ENCODE peak calls at places on chromosomes 4 and X, in ten cellular contexts. One of them, this sample, is unnamed.

GRCh38 chrX:141701081-141701480 is 2.5 kb upstream of the SPANXD start:
- DNase-seq in IMR-90: no peak
- DNase-seq in H9: no peak
- DNase-seq in fibroblast of lung: peak; percentile 64
- DNase-seq in astrocyte: peak; percentile 61
- DNase-seq in OCI-LY7: no peak
- DNase-seq in K562: no peak
- DNase-seq in MM.1S: no peak
- DNase-seq in mammary epithelial cell: peak; percentile 9
- DNase-seq in PC-3: no peak
- DNase-seq in this sample: no peak

GRCh38 chr4:38162240-38162784 is 202.1 kb downstream of the PTTG2 start:
- DNase-seq in MM.1S: no peak
- DNase-seq in K562: no peak
- DNase-seq in astrocyte: peak; percentile 87
- DNase-seq in PC-3: peak; percentile 76
- DNase-seq in fibroblast of lung: peak; percentile 91
- DNase-seq in H9: no peak
- DNase-seq in IMR-90: peak; percentile 94
- DNase-seq in mammary epithelial cell: peak; percentile 72
- DNase-seq in OCI-LY7: no peak
- DNase-seq in this sample: no peak

GRCh38 chrX:77003956-77004355 is 443.2 kb upstream of the FGF16 start:
- DNase-seq in astrocyte: peak; percentile 80
- DNase-seq in H9: no peak
- DNase-seq in MM.1S: no peak
- DNase-seq in PC-3: peak; percentile 18
- DNase-seq in fibroblast of lung: peak; percentile 83
- DNase-seq in IMR-90: no peak
- DNase-seq in K562: no peak
- DNase-seq in mammary epithelial cell: no peak
- DNase-seq in OCI-LY7: no peak
- DNase-seq in this sample: peak; percentile 20

GRCh38 chrX:116749943-116750342 is 287.2 kb upstream of the CT83 start:
- DNase-seq in H9: no peak
- DNase-seq in OCI-LY7: no peak
- DNase-seq in astrocyte: no peak
- DNase-seq in fibroblast of lung: no peak
- DNase-seq in PC-3: no peak
- DNase-seq in IMR-90: no peak
- DNase-seq in K562: no peak
- DNase-seq in mammary epithelial cell: peak; percentile 84
- DNase-seq in MM.1S: no peak
- DNase-seq in this sample: no peak

GRCh38 chr4:163591614-163592020 is 97.1 kb downstream of the TMA16 start:
- DNase-seq in OCI-LY7: peak; percentile 89
- DNase-seq in MM.1S: no peak
- DNase-seq in IMR-90: no peak
- DNase-seq in H9: no peak
- DNase-seq in K562: no peak
- DNase-seq in PC-3: no peak
- DNase-seq in mammary epithelial cell: no peak
- DNase-seq in astrocyte: no peak
- DNase-seq in fibroblast of lung: no peak
- DNase-seq in this sample: no peak

GRCh38 chr4:113826431-113826830 is 64.9 kb upstream of the CAMK2D start:
- DNase-seq in fibroblast of lung: peak; percentile 52
- DNase-seq in H9: no peak
- DNase-seq in astrocyte: peak; percentile 40
- DNase-seq in IMR-90: no peak
- DNase-seq in PC-3: no peak
- DNase-seq in MM.1S: no peak
- DNase-seq in mammary epithelial cell: no peak
- DNase-seq in K562: no peak
- DNase-seq in OCI-LY7: no peak
- DNase-seq in this sample: no peak

GRCh38 chr4:152534541-152535231 is 1.2 kb downstream of the FBXW7 start:
- DNase-seq in H9: peak; percentile 35
- DNase-seq in fibroblast of lung: peak; percentile 26
- DNase-seq in OCI-LY7: peak; percentile 81
- DNase-seq in IMR-90: no peak
- DNase-seq in K562: peak; percentile 38
- DNase-seq in MM.1S: peak; percentile 43
- DNase-seq in astrocyte: peak; percentile 13
- DNase-seq in mammary epithelial cell: peak; percentile 26
- DNase-seq in PC-3: no peak
- DNase-seq in this sample: peak; percentile 63

GRCh38 chr4:85787133-85787532 is 312.2 kb downstream of the ARHGAP24 start:
- DNase-seq in fibroblast of lung: peak; percentile 82
- DNase-seq in MM.1S: no peak
- DNase-seq in H9: no peak
- DNase-seq in astrocyte: peak; percentile 77
- DNase-seq in IMR-90: peak; percentile 93
- DNase-seq in mammary epithelial cell: peak; percentile 60
- DNase-seq in OCI-LY7: no peak
- DNase-seq in K562: no peak
- DNase-seq in PC-3: peak; percentile 86
- DNase-seq in this sample: no peak

GRCh38 chrX:39556056-39556455 is 541.7 kb downstream of the BCOR start:
- DNase-seq in IMR-90: no peak
- DNase-seq in astrocyte: no peak
- DNase-seq in H9: peak; percentile 36
- DNase-seq in OCI-LY7: no peak
- DNase-seq in PC-3: no peak
- DNase-seq in fibroblast of lung: no peak
- DNase-seq in K562: peak; percentile 22
- DNase-seq in mammary epithelial cell: no peak
- DNase-seq in MM.1S: no peak
- DNase-seq in this sample: no peak

GRCh38 chrX:39563189-39563588 is 534.6 kb downstream of the BCOR start:
- DNase-seq in OCI-LY7: no peak
- DNase-seq in IMR-90: no peak
- DNase-seq in K562: no peak
- DNase-seq in fibroblast of lung: no peak
- DNase-seq in MM.1S: no peak
- DNase-seq in H9: no peak
- DNase-seq in astrocyte: no peak
- DNase-seq in PC-3: no peak
- DNase-seq in mammary epithelial cell: no peak
- DNase-seq in this sample: no peak

GRCh38 chrX:39564751-39565150 is 533.0 kb downstream of the BCOR start:
- DNase-seq in fibroblast of lung: no peak
- DNase-seq in OCI-LY7: no peak
- DNase-seq in K562: no peak
- DNase-seq in IMR-90: no peak
- DNase-seq in mammary epithelial cell: no peak
- DNase-seq in H9: no peak
- DNase-seq in PC-3: no peak
- DNase-seq in astrocyte: no peak
- DNase-seq in MM.1S: no peak
- DNase-seq in this sample: no peak

GRCh38 chrX:39560285-39560684 is 537.5 kb downstream of the BCOR start:
- DNase-seq in astrocyte: no peak
- DNase-seq in PC-3: no peak
- DNase-seq in mammary epithelial cell: no peak
- DNase-seq in IMR-90: no peak
- DNase-seq in K562: no peak
- DNase-seq in MM.1S: no peak
- DNase-seq in fibroblast of lung: no peak
- DNase-seq in H9: no peak
- DNase-seq in OCI-LY7: no peak
- DNase-seq in this sample: no peak

DNA sequence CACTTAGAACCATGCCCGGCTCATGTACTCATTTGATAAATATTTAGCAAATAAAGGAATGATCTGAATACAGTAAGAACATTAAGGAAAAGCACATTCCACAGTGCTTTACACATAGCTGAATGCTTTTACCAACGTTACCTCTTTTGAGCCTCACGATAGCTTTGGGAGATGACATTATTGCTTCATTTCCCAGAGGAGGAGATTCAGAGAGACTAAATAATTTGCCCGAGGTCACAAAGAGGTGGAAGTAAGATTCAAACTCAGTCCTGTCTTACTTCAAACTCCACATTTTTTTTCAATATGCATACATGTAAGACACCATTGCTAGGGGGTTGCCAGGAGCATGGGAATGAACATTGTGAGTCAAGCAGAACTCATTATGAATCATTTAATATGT is 538.5 kb downstream of the BCOR start:
- DNase-seq in MM.1S: no peak
- DNase-seq in PC-3: peak; percentile 7
- DNase-seq in astrocyte: peak; percentile 61
- DNase-seq in K562: no peak
- DNase-seq in H9: no peak
- DNase-seq in OCI-LY7: no peak
- DNase-seq in fibroblast of lung: peak; percentile 65
- DNase-seq in IMR-90: peak; percentile 4
- DNase-seq in mammary epithelial cell: peak; percentile 19
- DNase-seq in this sample: no peak
- H4K20me1 ChIP-seq in MM.1S: no peaks in the 10 kb centered on the region
- H4K20me1 ChIP-seq in PC-3: no peaks in the 10 kb centered on the region
- H4K20me1 ChIP-seq in astrocyte: no peaks in the 10 kb centered on the region
- H4K20me1 ChIP-seq in K562: no peaks in the 10 kb centered on the region
- H4K20me1 ChIP-seq in H9: no peaks in the 10 kb centered on the region
- H4K20me1 ChIP-seq in OCI-LY7: no peaks in the 10 kb centered on the region
- H4K20me1 ChIP-seq in fibroblast of lung: no peaks in the 10 kb centered on the region
- H4K20me1 ChIP-seq in IMR-90: no peaks in the 10 kb centered on the region
- H4K20me1 ChIP-seq in mammary epithelial cell: no peaks in the 10 kb centered on the region
- H4K20me1 ChIP-seq in this sample: no peaks in the 10 kb centered on the region

DNA sequence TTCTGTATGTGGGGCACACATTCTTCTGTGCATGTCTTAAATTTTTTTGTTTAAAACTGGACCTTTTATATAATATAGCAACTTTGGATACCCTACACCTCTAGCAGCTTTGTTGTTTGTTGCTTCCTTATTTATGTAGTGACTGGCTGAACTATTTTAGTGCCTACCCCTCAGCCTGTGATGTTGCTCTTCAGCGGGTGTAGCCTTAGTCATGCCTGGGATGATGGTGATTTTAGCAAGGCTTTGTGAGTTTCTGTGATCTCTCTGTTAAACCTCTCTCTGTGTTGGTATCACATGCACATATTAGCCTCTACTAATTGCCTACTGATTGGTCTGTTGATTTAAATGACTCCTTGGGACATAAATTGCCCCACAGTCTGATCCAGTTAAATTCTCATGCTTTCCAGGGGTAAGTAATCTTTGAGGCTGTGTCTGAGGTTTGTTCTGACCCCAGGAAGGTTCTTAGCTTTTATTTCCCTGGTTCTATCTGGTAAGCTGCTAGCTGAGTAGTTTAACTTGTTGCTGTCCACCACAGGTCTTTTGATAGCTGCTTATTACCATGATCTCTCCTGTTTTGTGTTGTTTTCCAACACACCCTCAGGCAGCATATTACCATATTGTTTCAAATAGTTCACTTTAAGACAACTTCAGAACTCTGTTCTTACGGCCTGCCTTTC is 22.9 kb downstream of the USP9X start:
- DNase-seq in PC-3: no peak
- DNase-seq in IMR-90: no peak
- DNase-seq in MM.1S: no peak
- DNase-seq in OCI-LY7: no peak
- DNase-seq in K562: no peak
- DNase-seq in H9: no peak
- DNase-seq in mammary epithelial cell: peak; percentile 20
- DNase-seq in astrocyte: no peak
- DNase-seq in fibroblast of lung: peak; percentile 30
- DNase-seq in this sample: no peak
- H4K20me1 ChIP-seq in PC-3: peaks cover 55% of the 10 kb centered on the region
- H4K20me1 ChIP-seq in IMR-90: peaks cover 88% of the 10 kb centered on the region
- H4K20me1 ChIP-seq in MM.1S: peaks cover 38% of the 10 kb centered on the region
- H4K20me1 ChIP-seq in OCI-LY7: peaks cover 20% of the 10 kb centered on the region
- H4K20me1 ChIP-seq in K562: peaks cover 49% of the 10 kb centered on the region
- H4K20me1 ChIP-seq in H9: no peaks in the 10 kb centered on the region
- H4K20me1 ChIP-seq in mammary epithelial cell: peaks cover 28% of the 10 kb centered on the region
- H4K20me1 ChIP-seq in astrocyte: peaks cover 87% of the 10 kb centered on the region
- H4K20me1 ChIP-seq in fibroblast of lung: peaks cover 2% of the 10 kb centered on the region
- H4K20me1 ChIP-seq in this sample: peaks cover 48% of the 10 kb centered on the region

GRCh38 chr4:10106421-10107039 is 10.1 kb downstream of the WDR1 start:
- DNase-seq in mammary epithelial cell: peak; percentile 98
- DNase-seq in PC-3: peak; percentile 93
- DNase-seq in astrocyte: peak; percentile 97
- DNase-seq in MM.1S: no peak
- DNase-seq in fibroblast of lung: peak; percentile 98
- DNase-seq in OCI-LY7: no peak
- DNase-seq in H9: no peak
- DNase-seq in K562: peak; percentile 87
- DNase-seq in IMR-90: peak; percentile 97
- DNase-seq in this sample: no peak
- H4K20me1 ChIP-seq in mammary epithelial cell: peaks cover 15% of the 10 kb centered on the region
- H4K20me1 ChIP-seq in PC-3: peaks cover 13% of the 10 kb centered on the region
- H4K20me1 ChIP-seq in astrocyte: peaks cover 98% of the 10 kb centered on the region
- H4K20me1 ChIP-seq in MM.1S: peaks cover 19% of the 10 kb centered on the region
- H4K20me1 ChIP-seq in fibroblast of lung: no peaks in the 10 kb centered on the region
- H4K20me1 ChIP-seq in OCI-LY7: peaks cover 31% of the 10 kb centered on the region
- H4K20me1 ChIP-seq in H9: peaks cover 2% of the 10 kb centered on the region
- H4K20me1 ChIP-seq in K562: peaks cover 73% of the 10 kb centered on the region
- H4K20me1 ChIP-seq in IMR-90: peaks cover 96% of the 10 kb centered on the region
- H4K20me1 ChIP-seq in this sample: peaks cover 100% of the 10 kb centered on the region

DNA sequence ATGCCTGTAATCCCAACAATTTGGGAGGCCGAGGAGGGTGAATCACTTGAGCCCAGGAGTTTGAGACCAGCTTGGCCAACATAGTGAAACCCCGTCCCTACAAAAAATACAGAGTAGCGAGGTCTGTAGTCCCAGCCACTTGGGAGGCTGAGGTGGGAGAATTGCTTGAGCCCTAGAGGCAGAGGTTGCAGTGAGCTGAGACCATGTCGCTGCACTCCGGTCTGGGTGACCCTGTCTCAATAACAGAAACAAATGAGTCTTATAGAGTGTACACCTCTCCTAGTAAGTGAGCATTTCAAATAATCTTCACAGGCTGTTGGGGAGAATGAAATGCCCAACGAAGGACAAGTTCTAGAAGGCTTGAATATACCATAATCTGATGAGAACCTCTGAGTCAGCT is 5.5 kb downstream of the UCHL1 start:
- DNase-seq in OCI-LY7: no peak
- DNase-seq in MM.1S: no peak
- DNase-seq in H9: no peak
- DNase-seq in mammary epithelial cell: no peak
- DNase-seq in IMR-90: no peak
- DNase-seq in astrocyte: no peak
- DNase-seq in PC-3: no peak
- DNase-seq in K562: no peak
- DNase-seq in fibroblast of lung: no peak
- DNase-seq in this sample: no peak
- H4K20me1 ChIP-seq in OCI-LY7: peaks cover 16% of the 10 kb centered on the region
- H4K20me1 ChIP-seq in MM.1S: no peaks in the 10 kb centered on the region
- H4K20me1 ChIP-seq in H9: no peaks in the 10 kb centered on the region
- H4K20me1 ChIP-seq in mammary epithelial cell: no peaks in the 10 kb centered on the region
- H4K20me1 ChIP-seq in IMR-90: peaks cover 28% of the 10 kb centered on the region
- H4K20me1 ChIP-seq in astrocyte: peaks cover 66% of the 10 kb centered on the region
- H4K20me1 ChIP-seq in PC-3: no peaks in the 10 kb centered on the region
- H4K20me1 ChIP-seq in K562: no peaks in the 10 kb centered on the region
- H4K20me1 ChIP-seq in fibroblast of lung: no peaks in the 10 kb centered on the region
- H4K20me1 ChIP-seq in this sample: no peaks in the 10 kb centered on the region